ENCODE peak calls at places on chromosomes 5 and 9, in four cellular contexts. One of them, this sample, is unnamed.

GRCh38 chr9:82206946-82207345 is 218.4 kb downstream of the SPATA31D1 start:
- DNase-seq in GDM1: no peak
- DNase-seq in sciatic nerve: no peak
- DNase-seq in psoas muscle: no peak
- DNase-seq in this sample: no peak

GRCh38 chr9:134386951-134387831 is 60.9 kb downstream of the RXRA start:
- DNase-seq in GDM1: no peak
- DNase-seq in sciatic nerve: no peak
- DNase-seq in psoas muscle: no peak
- DNase-seq in this sample: no peak

GRCh38 chr5:102540251-102540812 is 41.5 kb upstream of the SLCO6A1 start:
- DNase-seq in GDM1: no peak
- DNase-seq in sciatic nerve: no peak
- DNase-seq in psoas muscle: no peak
- DNase-seq in this sample: no peak

GRCh38 chr5:125412051-125412560 is 665.7 kb upstream of the ZNF608 start:
- DNase-seq in GDM1: no peak
- DNase-seq in sciatic nerve: no peak
- DNase-seq in psoas muscle: no peak
- DNase-seq in this sample: no peak

GRCh38 chr9:257957-258356 is 43.3 kb downstream of the DOCK8 start:
- DNase-seq in GDM1: peak
- DNase-seq in sciatic nerve: no peak
- DNase-seq in psoas muscle: no peak
- DNase-seq in this sample: no peak

GRCh38 chr5:132830436-132831094 is at the start of gene SHROOM1:
- DNase-seq in GDM1: no peak
- DNase-seq in sciatic nerve: peak
- DNase-seq in psoas muscle: peak
- DNase-seq in this sample: no peak

GRCh38 chr9:122827759-122828090 is 663 bp downstream of the PDCL start:
- DNase-seq in GDM1: no peak
- DNase-seq in sciatic nerve: no peak
- DNase-seq in psoas muscle: no peak
- DNase-seq in this sample: no peak

GRCh38 chr5:176559683-176560082 is 10.5 kb downstream of the CDHR2 start:
- DNase-seq in GDM1: no peak
- DNase-seq in sciatic nerve: no peak
- DNase-seq in psoas muscle: no peak
- DNase-seq in this sample: no peak